ENCODE peak calls at places on chromosome 4, in five cellular contexts. Y, C, A, R and Q are unnamed samples.

GRCh38 chr4:1992468-1993168 is 16.2 kb downstream of the NELFA start:
- DNase-seq in Y (peak), C (no peak), A (peak), R (no peak), Q (no peak)

GRCh38 chr4:130632731-130633604 is 1537.0 kb downstream of the C4orf33 start:
- DNase-seq in Y (no peak), C (no peak), A (no peak), R (no peak), Q (peak)

GRCh38 chr4:168534535-168534934 is 37.7 kb downstream of the PALLD start:
- DNase-seq in Y (no peak), C (no peak), A (no peak), R (no peak), Q (no peak)

GRCh38 chr4:92451792-92452191 is 148.0 kb downstream of the GRID2 start:
- DNase-seq in Y (no peak), C (no peak), A (no peak), R (no peak), Q (no peak)

GRCh38 chr4:88503344-88503743 is 20.2 kb downstream of the PYURF start:
- DNase-seq in Y (no peak), C (no peak), A (no peak), R (no peak), Q (no peak)

GRCh38 chr4:5700459-5700858 is 7.9 kb downstream of the EVC2 start:
- DNase-seq in Y (no peak), C (no peak), A (no peak), R (no peak), Q (no peak)

GRCh38 chr4:123622572-123622971 is 226.0 kb downstream of the SPRY1 start:
- DNase-seq in Y (no peak), C (no peak), A (no peak), R (no peak), Q (no peak)

GRCh38 chr4:40377462-40378385 is 42.6 kb downstream of the CHRNA9 start:
- DNase-seq in Y (no peak), C (no peak), A (no peak), R (no peak), Q (no peak)

GRCh38 chr4:153207561-153207960 is 3.3 kb downstream of the TRIM2 start:
- DNase-seq in Y (peak), C (peak), A (no peak), R (no peak), Q (peak)

GRCh38 chr4:156775803-156776202 is 195.8 kb downstream of the PDGFC start:
- DNase-seq in Y (no peak), C (no peak), A (no peak), R (no peak), Q (no peak)

GRCh38 chr4:1879491-1879890 is 8.3 kb downstream of the NSD2 start:
- DNase-seq in Y (no peak), C (no peak), A (no peak), R (no peak), Q (no peak)

GRCh38 chr4:114780205-114780604 is 181.6 kb downstream of the UGT8 start:
- DNase-seq in Y (no peak), C (no peak), A (no peak), R (no peak), Q (peak)

GRCh38 chr4:118032691-118033090 is 1.6 kb upstream of the NDST3 start:
- DNase-seq in Y (peak), C (no peak), A (no peak), R (no peak), Q (no peak)

GRCh38 chr4:26032572-26033320 is 118.7 kb downstream of the SMIM20 start:
- DNase-seq in Y (no peak), C (no peak), A (no peak), R (no peak), Q (peak)

GRCh38 chr4:101306225-101306624 is 41.1 kb downstream of the PPP3CA start:
- DNase-seq in Y (no peak), C (no peak), A (no peak), R (no peak), Q (no peak)

GRCh38 chr4:45183905-45184304 is 457.5 kb upstream of the GNPDA2 start:
- DNase-seq in Y (no peak), C (no peak), A (no peak), R (no peak), Q (no peak)

GRCh38 chr4:19051751-19052296 is 1030.3 kb upstream of the LCORL start:
- DNase-seq in Y (no peak), C (no peak), A (no peak), R (no peak), Q (no peak)

GRCh38 chr4:57020467-57021101 is 41.9 kb downstream of the POLR2B start:
- DNase-seq in Y (no peak), C (no peak), A (no peak), R (no peak), Q (no peak)

GRCh38 chr4:148044889-148045352 is 313.0 kb downstream of the ARHGAP10 start:
- DNase-seq in Y (no peak), C (no peak), A (no peak), R (peak), Q (peak)

GRCh38 chr4:22712541-22712940 is 19.8 kb downstream of the GBA3 start:
- DNase-seq in Y (no peak), C (no peak), A (no peak), R (no peak), Q (no peak)

GRCh38 chr4:119068529-119068962 is 67.1 kb upstream of the MYOZ2 start:
- DNase-seq in Y (no peak), C (no peak), A (peak), R (no peak), Q (no peak)

GRCh38 chr4:123671633-123672404 is 275.2 kb downstream of the SPRY1 start:
- DNase-seq in Y (no peak), C (no peak), A (no peak), R (peak), Q (no peak)

GRCh38 chr4:88616275-88616996 is 24.2 kb downstream of the HERC3 start:
- DNase-seq in Y (no peak), C (no peak), A (no peak), R (no peak), Q (no peak)

GRCh38 chr4:10140866-10141759 is 24.5 kb upstream of the WDR1 start:
- DNase-seq in Y (peak), C (peak), A (no peak), R (no peak), Q (no peak)

GRCh38 chr4:57324673-57325307 is 214.6 kb upstream of the IGFBP7 start:
- DNase-seq in Y (no peak), C (no peak), A (no peak), R (no peak), Q (no peak)

DNA sequence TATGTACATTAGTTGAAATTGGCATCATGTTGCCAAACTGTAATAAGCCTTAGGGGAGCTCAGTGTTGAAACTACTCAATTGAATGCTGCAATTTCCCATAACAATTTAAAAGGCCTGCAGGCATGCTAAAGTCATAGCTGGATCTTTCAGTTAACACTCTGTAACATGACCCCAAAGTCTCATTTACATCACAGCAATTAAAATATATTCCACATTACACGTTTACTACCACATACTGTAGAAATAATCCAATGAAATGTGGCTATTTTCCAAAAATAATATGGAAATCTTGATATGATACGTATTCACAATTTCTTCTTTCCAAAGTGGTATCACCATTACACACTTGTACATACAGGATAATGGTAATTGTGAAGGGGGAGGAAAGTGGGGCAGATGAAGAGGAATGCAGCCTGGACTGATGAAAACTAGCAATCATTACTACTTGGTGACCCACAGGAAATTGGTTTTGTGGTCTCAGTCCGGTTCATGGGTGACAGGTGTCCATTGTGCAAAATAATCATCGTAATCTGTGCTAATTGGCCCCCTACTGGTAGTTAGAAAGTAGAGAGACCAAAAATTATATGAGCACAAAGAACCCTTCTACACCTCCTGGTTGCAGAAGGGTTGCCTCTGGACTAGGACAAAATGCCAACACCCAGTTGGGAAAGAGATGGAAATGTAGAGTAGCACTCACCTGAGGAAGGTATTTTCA is 63.7 kb downstream of the TENM3 start:
- DNase-seq in Y (no peak), C (no peak), A (no peak), R (no peak), Q (no peak)
- TF ChIP-seq ATF2 in Y (no peak), C (no peak), A (no peak), R (no peak), Q (no peak)

GRCh38 chr4:7970031-7970946 is 30.6 kb upstream of the AFAP1 start:
- DNase-seq in Y (no peak), C (no peak), A (no peak), R (no peak), Q (peak)
- TF ChIP-seq USF2 in Y (no peak), C (no peak), A (no peak), R (no peak), Q (no peak)

GRCh38 chr4:102564399-102564921 is 63.3 kb downstream of the NFKB1 start:
- DNase-seq in Y (no peak), C (no peak), A (no peak), R (peak), Q (no peak)
- TF ChIP-seq ATF2 in Y (no peak), C (no peak), A (no peak), R (peak), Q (no peak)

DNA sequence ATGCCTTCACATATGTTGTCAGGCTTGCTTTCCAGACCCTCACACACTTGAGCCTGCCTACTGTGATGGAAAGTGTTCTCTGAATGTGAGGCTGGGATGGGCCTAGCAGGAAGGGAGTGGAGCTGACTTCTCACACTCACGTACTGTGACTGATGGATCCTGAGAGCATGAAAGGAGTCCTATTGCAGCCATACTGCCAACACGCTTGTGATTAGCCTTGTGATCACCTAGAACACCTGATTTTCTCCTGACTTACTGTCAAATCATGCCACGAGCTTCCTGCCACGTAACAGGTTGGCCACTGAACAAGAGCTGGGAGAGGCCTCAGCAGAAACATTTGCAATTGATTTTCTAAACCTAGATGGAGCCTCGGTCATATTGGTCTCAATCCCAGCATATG is 49.9 kb downstream of the ACOX3 start:
- DNase-seq in Y (no peak), C (no peak), A (no peak), R (no peak), Q (no peak)
- TF ChIP-seq USF2 in Y (no peak), C (no peak), A (no peak), R (no peak), Q (no peak)

GRCh38 chr4:109432676-109433075 is 939 bp upstream of the SEC24B start:
- DNase-seq in Y (no peak), C (no peak), A (no peak), R (no peak), Q (no peak)
- TF ChIP-seq ATF2 in Y (no peak), C (no peak), A (no peak), R (no peak), Q (no peak)

GRCh38 chr4:151691639-151692442 is 69.0 kb downstream of the GATB start:
- DNase-seq in Y (no peak), C (no peak), A (no peak), R (no peak), Q (no peak)
- TF ChIP-seq USF2 in Y (no peak), C (no peak), A (no peak), R (no peak), Q (no peak)

GRCh38 chr4:673349-674091 is 556 bp downstream of the ATP5ME start:
- DNase-seq in Y (no peak), C (no peak), A (no peak), R (no peak), Q (peak)
- TF ChIP-seq ATF2 in Y (no peak), C (no peak), A (no peak), R (no peak), Q (no peak)